ENCODE peak calls at places on chromosomes 6 and 20, in eight cellular contexts. I is AG04450; K is A673; A is GM23248; E is choroid plexus epithelial cell; W is CD4-positive, CD25-positive, alpha-beta regulatory T cell; B is keratinocyte; R is CD8-positive, alpha-beta T cell. T is an unnamed sample.
A peak's percentile ranks its signal among the peaks of the same experiment; 100 is the strongest.

GRCh38 chr20:62927128-62927705 is 912 bp upstream of the DIDO1 start:
- DNase-seq in I (no peak), K (no peak), A (no peak), E (no peak), W (no peak), B (no peak), R (no peak), T (no peak)

GRCh38 chr20:63070301-63070625 is 63.5 kb upstream of the BHLHE23 start:
- DNase-seq in I (no peak), K (no peak), A (no peak), E (no peak), W (no peak), B (no peak), R (no peak), T (no peak)

GRCh38 chr20:44678247-44678646 is 26.7 kb upstream of the ADA start:
- DNase-seq in I (no peak), K (no peak), A (no peak), E (no peak), W (no peak), B (no peak), R (no peak), T (no peak)

GRCh38 chr6:116189472-116189871 is 63.5 kb upstream of the COL10A1 start:
- DNase-seq in I (no peak), K (no peak), A (no peak), E (no peak), W (no peak), B (no peak), R (no peak), T (no peak)

GRCh38 chr6:34992353-34992752 is 103.3 kb downstream of the ANKS1A start:
- DNase-seq in I (no peak), K (no peak), A (no peak), E (no peak), W (no peak), B (no peak), R (no peak), T (no peak)

GRCh38 chr6:610882-611281 is 46.0 kb downstream of the HUS1B start:
- DNase-seq in I (no peak), K (no peak), A (no peak), E (peak; percentile 43), W (no peak), B (no peak), R (no peak), T (no peak)

GRCh38 chr6:28673800-28674671 is 148.4 kb downstream of the GPX5 start:
- DNase-seq in I (peak; percentile 33), K (peak; percentile 83), A (peak; percentile 71), E (peak; percentile 76), W (peak; percentile 37), B (peak; percentile 50), R (no peak), T (peak; percentile 82)

GRCh38 chr20:17498181-17498580 is 33.0 kb downstream of the BFSP1 start:
- DNase-seq in I (no peak), K (no peak), A (peak; percentile 77), E (no peak), W (no peak), B (no peak), R (no peak), T (no peak)

GRCh38 chr6:15555101-15556038 is 107.5 kb downstream of the DTNBP1 start:
- DNase-seq in I (no peak), K (no peak), A (no peak), E (no peak), W (no peak), B (no peak), R (no peak), T (no peak)

GRCh38 chr20:36591281-36591680 is 14.3 kb upstream of the RAB5IF start:
- DNase-seq in I (no peak), K (no peak), A (no peak), E (no peak), W (no peak), B (no peak), R (no peak), T (no peak)

GRCh38 chr20:5741089-5741488 is 9.1 kb upstream of the SHLD1 start:
- DNase-seq in I (no peak), K (peak; percentile 64), A (peak; percentile 55), E (no peak), W (no peak), B (no peak), R (no peak), T (no peak)

GRCh38 chr6:163897669-163898068 is 483.2 kb downstream of the QKI start:
- DNase-seq in I (no peak), K (no peak), A (no peak), E (peak; percentile 19), W (no peak), B (no peak), R (no peak), T (no peak)

GRCh38 chr6:20217476-20217855 is 5.2 kb upstream of the MBOAT1 start:
- DNase-seq in I (no peak), K (peak; percentile 10), A (no peak), E (no peak), W (no peak), B (no peak), R (no peak), T (no peak)
- H3K4me3 ChIP-seq in I (no peak overlapping the region), K (no peak overlapping the region), A (peak overlapping the region; percentile 37), E (no peak overlapping the region), W (no peak overlapping the region), B (peak overlapping the region; percentile 0), R (no peak overlapping the region), T (no peak overlapping the region)

GRCh38 chr6:24931296-24931695 is 4.5 kb downstream of the RIPOR2 start:
- DNase-seq in I (no peak), K (no peak), A (peak; percentile 18), E (peak; percentile 29), W (no peak), B (no peak), R (no peak), T (no peak)

GRCh38 chr6:24933266-24933665 is 2.5 kb downstream of the RIPOR2 start:
- DNase-seq in I (no peak), K (no peak), A (no peak), E (no peak), W (no peak), B (no peak), R (no peak), T (peak; percentile 47)

GRCh38 chr6:24931752-24932691 is 3.7 kb downstream of the RIPOR2 start:
- DNase-seq in I (no peak), K (no peak), A (peak; percentile 29), E (peak; percentile 79), W (peak; percentile 82), B (no peak), R (no peak), T (peak; percentile 82)

GRCh38 chr6:24933868-24934401 is 1.8 kb downstream of the RIPOR2 start:
- DNase-seq in I (no peak), K (peak; percentile 69), A (peak; percentile 19), E (peak; percentile 28), W (peak; percentile 77), B (no peak), R (peak; percentile 59), T (peak; percentile 74)

GRCh38 chr6:24932832-24933231 is 2.9 kb downstream of the RIPOR2 start:
- DNase-seq in I (no peak), K (no peak), A (no peak), E (no peak), W (no peak), B (no peak), R (no peak), T (peak; percentile 77)
- H3K4me3 ChIP-seq in I (no peak overlapping the region), K (no peak overlapping the region), A (no peak overlapping the region), E (no peak overlapping the region), W (peak overlapping the region; percentile 99), B (no peak overlapping the region), R (peak overlapping the region; percentile 68), T (peak overlapping the region; percentile 90)

GRCh38 chr6:26457407-26457795 is 354 bp upstream of the BTN2A1 start:
- DNase-seq in I (no peak), K (no peak), A (peak; percentile 70), E (no peak), W (no peak), B (no peak), R (no peak), T (no peak)
- H3K4me3 ChIP-seq in I (peak overlapping the region; percentile 14), K (peak overlapping the region; percentile 70), A (peak overlapping the region; percentile 100), E (peak overlapping the region; percentile 46), W (peak overlapping the region; percentile 99), B (peak overlapping the region; percentile 94), R (peak overlapping the region; percentile 64), T (peak overlapping the region; percentile 100)

GRCh38 chr6:2221724-2222274 is 23.6 kb downstream of the GMDS start:
- DNase-seq in I (no peak), K (no peak), A (no peak), E (peak; percentile 43), W (peak; percentile 62), B (no peak), R (no peak), T (peak; percentile 60)
- H3K4me3 ChIP-seq in I (peak overlapping the region; percentile 46), K (peak overlapping the region; percentile 34), A (peak overlapping the region; percentile 76), E (peak overlapping the region; percentile 55), W (peak overlapping the region; percentile 99), B (no peak overlapping the region), R (peak overlapping the region; percentile 40), T (peak overlapping the region; percentile 74)

GRCh38 chr6:98825602-98826230 is 8.7 kb upstream of the POU3F2 start:
- DNase-seq in I (no peak), K (no peak), A (no peak), E (no peak), W (no peak), B (no peak), R (no peak), T (no peak)

GRCh38 chr6:98823428-98823827 is 10.9 kb upstream of the POU3F2 start:
- DNase-seq in I (no peak), K (no peak), A (no peak), E (no peak), W (no peak), B (no peak), R (no peak), T (no peak)

GRCh38 chr6:98824907-98825601 is 9.3 kb upstream of the POU3F2 start:
- DNase-seq in I (no peak), K (no peak), A (no peak), E (no peak), W (no peak), B (no peak), R (no peak), T (no peak)

GRCh38 chr6:98823845-98824162 is 10.6 kb upstream of the POU3F2 start:
- DNase-seq in I (no peak), K (no peak), A (no peak), E (no peak), W (no peak), B (no peak), R (no peak), T (no peak)

DNA sequence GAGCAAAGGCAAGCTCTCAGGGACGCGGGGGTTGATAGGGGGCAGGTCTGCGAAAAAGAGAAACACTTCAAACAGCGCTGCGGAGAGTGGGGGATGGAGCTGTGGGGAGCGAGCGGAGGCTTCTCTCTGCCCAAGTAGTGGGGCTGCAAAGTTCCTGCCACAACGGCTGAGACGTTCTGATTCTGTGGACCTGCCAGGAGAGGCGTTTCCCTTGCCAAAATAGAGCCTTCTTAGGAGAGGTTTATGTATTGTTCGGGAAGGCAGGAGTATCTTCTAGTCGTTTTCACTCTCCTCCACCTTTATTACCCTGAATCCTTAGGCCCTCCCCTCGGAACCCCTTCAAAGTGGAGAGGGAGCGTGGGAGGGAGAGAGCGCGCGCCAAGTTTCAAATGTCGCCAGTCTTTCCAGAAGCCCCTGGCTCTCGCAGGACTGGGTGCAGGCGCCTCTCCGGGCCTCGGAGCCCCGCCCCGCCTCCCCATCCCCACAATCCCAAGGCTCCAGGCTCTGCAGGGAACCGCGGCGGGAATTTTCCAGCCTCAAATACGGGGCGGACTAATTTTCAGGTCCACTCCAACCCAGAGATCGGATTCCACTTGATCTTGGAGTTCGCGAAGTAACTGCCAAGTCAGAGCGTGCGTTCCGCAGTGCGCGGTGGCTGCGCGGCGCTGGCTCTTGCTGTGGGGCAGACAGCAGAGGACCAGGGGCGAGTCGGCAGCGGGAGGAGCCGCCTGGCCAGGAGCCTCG is 10.0 kb upstream of the POU3F2 start:
- DNase-seq in I (no peak), K (peak; percentile 74), A (no peak), E (no peak), W (no peak), B (no peak), R (no peak), T (no peak)
- H3K4me3 ChIP-seq in I (no peak overlapping the region), K (peak overlapping the region; percentile 47), A (no peak overlapping the region), E (no peak overlapping the region), W (no peak overlapping the region), B (peak overlapping the region; percentile 7), R (no peak overlapping the region), T (no peak overlapping the region)